ENCODE peak calls at places on chromosomes 4 and X, in nine cellular contexts. Z is hippocampal formation; U is kidney tubule cell; K is transverse colon; R is breast epithelium; J is epithelial cell of esophagus; S is spleen; Y is GM13977; P is activated CD4-positive, CD25-positive, alpha-beta regulatory T cell. H is an unnamed sample.

GRCh38 chr4:143384381-143384994 is 47.8 kb downstream of the GAB1 start:
- DNase-seq in Z (no peak), Y (no peak), J (no peak), S (no peak), P (no peak), K (no peak), U (no peak), R (no peak), H (no peak)

GRCh38 chr4:47071863-47072441 is 40.6 kb downstream of the GABRB1 start:
- DNase-seq in P (no peak), U (peak; percentile 67), Z (no peak), R (no peak), K (no peak), J (peak; percentile 44), Y (no peak), S (no peak), H (no peak)

GRCh38 chr4:184895012-184895795 is 69.4 kb upstream of the ACSL1 start:
- DNase-seq in Y (no peak), Z (no peak), P (no peak), K (no peak), S (no peak), R (no peak), J (no peak), U (no peak), H (no peak)

GRCh38 chr4:75830906-75831305 is 71.3 kb downstream of the PPEF2 start:
- DNase-seq in Z (no peak), P (no peak), Y (no peak), S (no peak), R (no peak), U (no peak), J (no peak), K (no peak), H (no peak)

GRCh38 chr4:38386654-38387188 is 277.3 kb upstream of the KLF3 start:
- DNase-seq in R (no peak), U (no peak), Y (no peak), J (no peak), P (no peak), Z (no peak), K (no peak), S (no peak), H (no peak)

GRCh38 chr4:124711469-124712416 is 789 bp downstream of the ANKRD50 start:
- DNase-seq in S (no peak), Z (peak; percentile 73), U (peak; percentile 83), J (peak; percentile 75), R (peak; percentile 61), P (no peak), Y (peak; percentile 45), K (peak; percentile 71), H (no peak)

GRCh38 chrX:64152857-64153256 is 52.7 kb downstream of the AMER1 start:
- DNase-seq in P (no peak), Y (no peak), U (no peak), S (no peak), K (no peak), R (no peak), Z (no peak), J (peak; percentile 2), H (no peak)

GRCh38 chrX:132270699-132271098 is 51.5 kb upstream of the RAP2C start:
- DNase-seq in Z (no peak), P (no peak), R (no peak), U (peak; percentile 43), K (peak; percentile 18), Y (no peak), J (peak; percentile 91), S (no peak), H (no peak)

GRCh38 chr4:89906787-89907521 is 12.3 kb downstream of the MMRN1 start:
- DNase-seq in K (no peak), U (peak; percentile 3), Z (no peak), Y (no peak), S (no peak), P (no peak), R (no peak), J (peak; percentile 13), H (no peak)

GRCh38 chrX:120456973-120457372 is 12.1 kb downstream of the LAMP2 start:
- DNase-seq in U (peak; percentile 46), K (no peak), S (no peak), R (no peak), J (peak; percentile 69), Y (no peak), P (no peak), Z (no peak), H (peak; percentile 73)

GRCh38 chrX:120517936-120518335 is 42.8 kb downstream of the CUL4B start:
- DNase-seq in P (no peak), K (no peak), U (peak; percentile 88), S (no peak), R (no peak), J (peak; percentile 74), Z (no peak), Y (no peak), H (no peak)

GRCh38 chr4:25859429-25860148 is 3.2 kb downstream of the SEL1L3 start:
- DNase-seq in K (no peak), U (no peak), Z (no peak), J (no peak), S (no peak), Y (peak; percentile 60), P (no peak), R (no peak), H (no peak)

GRCh38 chr4:4860803-4861591 is 1.5 kb downstream of the MSX1 start:
- DNase-seq in R (no peak), U (peak; percentile 18), J (no peak), K (no peak), Y (peak; percentile 64), Z (no peak), S (no peak), P (no peak), H (no peak)

GRCh38 chrX:153765138-153766079 is 1.4 kb downstream of the PLXNB3 start:
- DNase-seq in K (peak; percentile 7), U (no peak), R (no peak), J (no peak), Y (peak; percentile 28), Z (peak; percentile 89), P (no peak), S (peak; percentile 80), H (no peak)

GRCh38 chr4:47839259-47839658 is 1.4 kb upstream of the CORIN start:
- DNase-seq in S (no peak), Z (no peak), K (no peak), P (no peak), U (peak; percentile 6), R (no peak), J (peak; percentile 34), Y (peak; percentile 67), H (no peak)

GRCh38 chr4:118086334-118086733 is 52.0 kb downstream of the NDST3 start:
- DNase-seq in K (no peak), Y (no peak), Z (no peak), P (no peak), S (no peak), U (peak; percentile 51), R (no peak), J (peak; percentile 74), H (no peak)

GRCh38 chr4:155703486-155704227 is 37.0 kb downstream of the GUCY1A1 start:
- DNase-seq in S (no peak), J (peak; percentile 71), U (peak; percentile 87), K (no peak), P (no peak), Z (no peak), R (no peak), Y (peak; percentile 17), H (no peak)

GRCh38 chr4:69568787-69569186 is 70.7 kb downstream of the UGT2A2 start:
- DNase-seq in Y (no peak), R (no peak), U (no peak), P (no peak), J (no peak), K (no peak), S (no peak), Z (no peak), H (no peak)

GRCh38 chr4:154604696-154605200 is 7.7 kb downstream of the FGG start:
- DNase-seq in Y (no peak), R (no peak), P (no peak), U (no peak), Z (no peak), S (no peak), K (no peak), J (peak; percentile 72), H (no peak)

GRCh38 chr4:6113641-6114040 is 86.7 kb downstream of the JAKMIP1 start:
- DNase-seq in U (no peak), P (no peak), J (no peak), R (no peak), Z (no peak), K (no peak), S (no peak), Y (no peak), H (no peak)

GRCh38 chr4:6562931-6563901 is 11.8 kb upstream of the MAN2B2 start:
- DNase-seq in P (no peak), U (no peak), J (peak; percentile 42), S (no peak), Y (peak; percentile 49), Z (no peak), R (no peak), K (peak; percentile 36), H (no peak)

GRCh38 chr4:134740290-134740689 is 538.7 kb upstream of the PABPC4L start:
- DNase-seq in K (no peak), R (no peak), S (no peak), U (no peak), Y (no peak), Z (no peak), P (no peak), J (no peak), H (no peak)

GRCh38 chr4:52914051-52914605 is 52.0 kb downstream of the RASL11B start:
- DNase-seq in R (no peak), Y (no peak), P (no peak), S (no peak), U (peak; percentile 34), Z (no peak), K (no peak), J (peak; percentile 7), H (no peak)

GRCh38 chr4:152515678-152516077 is 20.2 kb downstream of the FBXW7 start:
- DNase-seq in J (peak; percentile 46), P (no peak), U (peak; percentile 35), S (no peak), Z (no peak), R (no peak), Y (no peak), K (no peak), H (no peak)

GRCh38 chrX:32749075-32749474 is 462.3 kb downstream of the DMD start:
- DNase-seq in Y (no peak), Z (no peak), P (no peak), U (no peak), J (peak; percentile 58), K (no peak), S (no peak), R (no peak), H (no peak)

GRCh38 chrX:19545651-19546050 is 30.3 kb upstream of the MAP3K15 start:
- DNase-seq in R (no peak), Y (no peak), Z (no peak), J (no peak), K (no peak), S (no peak), P (no peak), U (no peak), H (no peak)

GRCh38 chr4:143531368-143531767 is 17.9 kb downstream of the SMARCA5 start:
- DNase-seq in J (peak; percentile 7), K (no peak), R (no peak), U (peak; percentile 17), S (no peak), Y (no peak), Z (no peak), P (no peak), H (no peak)

GRCh38 chr4:52551487-52551886 is 107.6 kb downstream of the USP46 start:
- DNase-seq in Y (no peak), P (no peak), U (no peak), J (no peak), Z (peak; percentile 12), K (no peak), R (no peak), S (no peak), H (no peak)

GRCh38 chr4:54099287-54099958 is 540 bp upstream of the GSX2 start:
- DNase-seq in J (no peak), U (peak; percentile 75), Z (no peak), P (no peak), K (no peak), R (no peak), S (no peak), Y (peak; percentile 37), H (no peak)

GRCh38 chr4:84994280-84994679 is 27.8 kb upstream of the WDFY3 start:
- DNase-seq in K (no peak), J (no peak), R (no peak), S (no peak), Z (no peak), U (no peak), P (no peak), Y (no peak), H (no peak)

GRCh38 chr4:34046580-34046979 is 2197.7 kb downstream of the ARAP2 start:
- DNase-seq in S (no peak), U (peak; percentile 83), P (no peak), Z (no peak), Y (no peak), J (peak; percentile 78), K (no peak), R (no peak), H (no peak)

H was measured in GF-D8.